ENCODE peak calls at places on chromosome 21, in seven cellular contexts. U is tibial nerve, N is left ventricle myocardium inferior, X is neural crest cell, Z is GM13976, R is NB4, I is dorsolateral prefrontal cortex. K is an unnamed sample.

GRCh38 chr21:15272171-15272570 is 207.4 kb upstream of the NRIP1 start:
- DNase-seq in U (no peak), N (no peak), X (no peak), Z (no peak), R (no peak), I (no peak), K (no peak)

GRCh38 chr21:33478858-33479678 is 706 bp downstream of the TMEM50B start:
- DNase-seq in U (no peak), N (no peak), X (peak), Z (peak), R (peak), I (no peak), K (peak)

GRCh38 chr21:25568230-25568629 is 39.1 kb downstream of the MRPL39 start:
- DNase-seq in U (no peak), N (peak), X (no peak), Z (no peak), R (peak), I (no peak), K (no peak)

GRCh38 chr21:23111070-23111605 is 2112.9 kb downstream of the NCAM2 start:
- DNase-seq in U (no peak), N (no peak), X (no peak), Z (no peak), R (no peak), I (no peak), K (no peak)

GRCh38 chr21:29267666-29268065 is 31.1 kb upstream of the BACH1 start:
- DNase-seq in U (no peak), N (no peak), X (no peak), Z (no peak), R (no peak), I (no peak), K (no peak)

GRCh38 chr21:28936036-28936435 is 56.6 kb downstream of the LTN1 start:
- DNase-seq in U (no peak), N (no peak), X (no peak), Z (no peak), R (no peak), I (no peak), K (no peak)

GRCh38 chr21:31911138-31911907 is 38.5 kb downstream of the HUNK start:
- DNase-seq in U (no peak), N (no peak), X (no peak), Z (no peak), R (peak), I (no peak), K (no peak)

GRCh38 chr21:36156815-36157670 is at the start of gene DOP1B:
- DNase-seq in U (no peak), N (peak), X (peak), Z (peak), R (peak), I (no peak), K (no peak)

GRCh38 chr21:33388188-33388587 is 15.0 kb upstream of the IFNGR2 start:
- DNase-seq in U (no peak), N (no peak), X (no peak), Z (no peak), R (peak), I (no peak), K (no peak)

GRCh38 chr21:39314155-39315027 is 959 bp upstream of the BRWD1 start:
- DNase-seq in U (peak), N (peak), X (no peak), Z (peak), R (peak), I (peak), K (peak)

GRCh38 chr21:28832013-28832714 is 160.5 kb downstream of the LTN1 start:
- DNase-seq in U (no peak), N (no peak), X (no peak), Z (no peak), R (peak), I (no peak), K (no peak)

GRCh38 chr21:40333731-40334130 is 466.5 kb downstream of the PCP4 start:
- DNase-seq in U (no peak), N (no peak), X (no peak), Z (no peak), R (no peak), I (no peak), K (no peak)

GRCh38 chr21:33383056-33383888 is 19.9 kb upstream of the IFNGR2 start:
- DNase-seq in U (peak), N (peak), X (no peak), Z (peak), R (peak), I (no peak), K (no peak)

GRCh38 chr21:31731112-31731801 is 661 bp downstream of the SCAF4 start:
- DNase-seq in U (no peak), N (peak), X (peak), Z (peak), R (peak), I (no peak), K (peak)

GRCh38 chr21:45443595-45444181 is 38.7 kb downstream of the COL18A1 start:
- DNase-seq in U (no peak), N (no peak), X (no peak), Z (no peak), R (peak), I (no peak), K (no peak)
- TF ChIP-seq CTCF in U (no peak), N (no peak), X (no peak), Z (no peak), R (peak), I (peak), K (no peak)

GRCh38 chr21:35051287-35051818 is 2.3 kb upstream of the RUNX1 start:
- DNase-seq in U (peak), N (peak), X (peak), Z (peak), R (peak), I (peak), K (peak)
- TF ChIP-seq CTCF in U (peak), N (peak), X (peak), Z (peak), R (peak), I (peak), K (peak)

DNA sequence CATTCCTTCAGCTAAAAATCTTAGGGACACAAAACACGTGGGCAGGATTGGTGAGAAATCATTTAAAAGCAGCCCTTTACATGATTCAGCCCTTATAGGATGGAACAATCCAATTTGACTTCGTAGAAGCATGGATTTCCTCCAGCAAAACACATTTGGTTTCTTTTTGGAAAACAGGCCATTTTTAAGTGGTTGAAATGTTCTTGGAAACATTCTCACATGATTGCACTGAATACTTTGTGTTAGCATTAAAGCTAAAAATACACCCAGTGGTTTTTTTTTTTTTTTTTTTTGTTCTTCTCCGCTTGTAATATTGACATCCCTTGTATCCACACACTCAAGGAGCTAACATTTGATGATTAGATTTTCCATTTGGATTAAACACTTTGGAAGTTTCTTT is 42.1 kb upstream of the ABCG1 start:
- DNase-seq in U (no peak), N (no peak), X (no peak), Z (no peak), R (no peak), I (no peak), K (no peak)
- TF ChIP-seq CTCF in U (no peak), N (no peak), X (no peak), Z (no peak), R (no peak), I (no peak), K (no peak)

GRCh38 chr21:43659136-43660000 is at the start of the genes HSF2BP and RRP1B:
- DNase-seq in U (peak), N (peak), X (peak), Z (peak), R (peak), I (peak), K (peak)
- TF ChIP-seq CTCF in U (no peak), N (no peak), X (peak), Z (no peak), R (no peak), I (peak), K (peak)

GRCh38 chr21:42561742-42562141 is 48.1 kb downstream of the SLC37A1 start:
- DNase-seq in U (no peak), N (no peak), X (no peak), Z (peak), R (no peak), I (no peak), K (no peak)
- TF ChIP-seq CTCF in U (no peak), N (no peak), X (no peak), Z (no peak), R (no peak), I (no peak), K (no peak)

DNA sequence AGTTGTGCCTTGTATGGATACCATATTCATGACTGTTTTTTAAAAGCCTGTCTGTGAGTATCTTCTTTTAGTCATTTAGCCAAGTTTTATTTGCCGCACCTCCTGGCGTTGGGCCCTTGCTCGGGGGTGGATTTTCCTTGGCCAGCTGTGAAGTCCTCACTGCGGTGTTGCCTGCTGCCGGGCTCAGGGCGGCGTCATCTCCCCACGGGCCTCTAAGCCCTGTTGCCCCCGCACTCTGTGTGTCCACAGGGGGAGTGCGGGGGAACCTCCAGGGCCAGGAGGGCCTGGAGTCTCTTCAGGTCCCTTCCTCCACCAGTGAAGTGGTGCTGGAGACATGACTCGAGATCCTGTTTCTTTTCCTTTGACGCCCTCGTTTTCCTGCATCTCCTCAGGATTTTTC is 65.8 kb upstream of the DIP2A start:
- DNase-seq in U (peak), N (peak), X (no peak), Z (no peak), R (no peak), I (no peak), K (no peak)
- TF ChIP-seq CTCF in U (no peak), N (no peak), X (no peak), Z (no peak), R (no peak), I (no peak), K (no peak)